ENCODE peak calls at places on chromosomes 13 and 19, in seven cellular contexts. X is mesenchymal stem cell; T is CD8-positive, alpha-beta memory T cell; O is RCC 7860; Y is Daoy; Q is GM04503; H is tibial artery. U is an unnamed sample.

GRCh38 chr13:32228330-32229041 is 86.7 kb downstream of the ZAR1L start:
- DNase-seq in Y (no peak), O (no peak), T (no peak), Q (no peak), X (peak; percentile 49), H (no peak), U (no peak)

GRCh38 chr13:95607363-95607762 is 37.1 kb downstream of the DZIP1 start:
- DNase-seq in T (no peak), O (peak; percentile 20), Q (no peak), Y (peak; percentile 35), X (no peak), H (no peak), U (no peak)

GRCh38 chr19:53951947-53952346 is 10.8 kb upstream of the CACNG8 start:
- DNase-seq in T (no peak), X (no peak), Q (no peak), H (no peak), Y (no peak), O (no peak), U (no peak)

GRCh38 chr19:38900816-38901215 is 1.0 kb downstream of the NFKBIB start:
- DNase-seq in T (no peak), X (peak; percentile 63), H (no peak), O (no peak), Q (no peak), Y (no peak), U (no peak)

GRCh38 chr13:93002071-93002470 is 224.5 kb upstream of the GPC6 start:
- DNase-seq in Q (no peak), Y (no peak), O (no peak), H (no peak), X (no peak), T (no peak), U (no peak)

GRCh38 chr19:41328157-41328817 is 18.3 kb downstream of the CCDC97 start:
- DNase-seq in Q (no peak), H (peak; percentile 34), O (no peak), T (no peak), Y (peak; percentile 47), X (peak; percentile 80), U (no peak)

GRCh38 chr19:15283141-15283885 is 49.0 kb downstream of the BRD4 start:
- DNase-seq in Y (peak; percentile 23), H (peak; percentile 52), T (no peak), Q (peak; percentile 75), X (peak; percentile 55), O (no peak), U (no peak)

GRCh38 chr13:49563513-49563912 is 21.8 kb downstream of the RCBTB1 start:
- DNase-seq in Y (no peak), Q (peak; percentile 36), T (no peak), X (peak; percentile 24), O (no peak), H (no peak), U (no peak)

GRCh38 chr19:7200739-7201138 is 93.5 kb downstream of the INSR start:
- DNase-seq in Q (no peak), H (no peak), O (no peak), X (no peak), Y (no peak), T (no peak), U (no peak)

GRCh38 chr13:50421457-50422130 is 406.4 kb downstream of the KCNRG start:
- DNase-seq in Q (no peak), X (no peak), Y (peak; percentile 32), O (peak; percentile 57), H (no peak), T (no peak), U (no peak)

GRCh38 chr13:27080018-27080948 is 91.3 kb downstream of the USP12 start:
- DNase-seq in O (no peak), Q (no peak), X (peak; percentile 16), T (no peak), H (no peak), Y (no peak), U (no peak)

GRCh38 chr13:37598572-37598971 is at the start of gene POSTN:
- DNase-seq in O (no peak), T (no peak), X (peak; percentile 25), H (no peak), Q (no peak), Y (no peak), U (no peak)

GRCh38 chr19:41341669-41342490 is 11.8 kb downstream of the TGFB1 start:
- DNase-seq in T (no peak), H (no peak), X (no peak), Y (no peak), O (no peak), Q (no peak), U (no peak)

GRCh38 chr19:40236026-40236355 is 9.5 kb upstream of the CCNP start:
- DNase-seq in X (no peak), T (no peak), O (no peak), Y (no peak), H (no peak), Q (no peak), U (no peak)

GRCh38 chr13:31913459-31913858 is 118.1 kb upstream of the FRY start:
- DNase-seq in T (no peak), Y (no peak), H (no peak), O (no peak), Q (no peak), X (peak; percentile 39), U (no peak)

GRCh38 chr19:21568816-21569496 is 63.6 kb downstream of the ZNF429 start:
- DNase-seq in T (peak; percentile 84), O (no peak), X (no peak), Y (peak; percentile 51), H (peak; percentile 80), Q (peak; percentile 65), U (no peak)

GRCh38 chr19:19026299-19026971 is 6.9 kb downstream of the SUGP2 start:
- DNase-seq in X (no peak), O (no peak), Y (no peak), T (no peak), H (peak; percentile 26), Q (no peak), U (no peak)

GRCh38 chr19:11570039-11570462 is 7.4 kb downstream of the ACP5 start:
- DNase-seq in Y (no peak), H (no peak), Q (no peak), X (no peak), O (no peak), T (no peak), U (no peak)

GRCh38 chr19:53388904-53389303 is 6.0 kb upstream of the ZNF765 start:
- DNase-seq in Y (no peak), H (no peak), Q (no peak), O (no peak), X (no peak), T (no peak), U (no peak)

GRCh38 chr13:51317262-51317661 is 22.2 kb upstream of the SERPINE3 start:
- DNase-seq in Q (peak; percentile 38), X (no peak), T (no peak), H (no peak), O (no peak), Y (peak; percentile 56), U (peak; percentile 19)

GRCh38 chr13:51541809-51542258 is 42.4 kb upstream of the WDFY2 start:
- DNase-seq in O (peak; percentile 70), H (no peak), T (no peak), Q (no peak), X (no peak), Y (no peak), U (no peak)

GRCh38 chr19:39499082-39499642 is 415 bp downstream of the DLL3 start:
- DNase-seq in Q (no peak), H (no peak), T (no peak), O (no peak), X (peak; percentile 30), Y (peak; percentile 50), U (no peak)

GRCh38 chr13:76722782-76723181 is 163.4 kb downstream of the KCTD12 start:
- DNase-seq in T (no peak), O (no peak), H (no peak), Y (no peak), X (no peak), Q (no peak), U (no peak)

GRCh38 chr13:60220072-60220471 is 56.3 kb upstream of the DIAPH3 start:
- DNase-seq in T (no peak), H (no peak), Q (no peak), Y (no peak), X (no peak), O (no peak), U (no peak)

GRCh38 chr19:19552811-19553210 is 14.7 kb downstream of the CILP2 start:
- DNase-seq in Y (peak; percentile 50), Q (no peak), T (no peak), X (peak; percentile 39), H (no peak), O (no peak), U (no peak)

GRCh38 chr13:46389457-46389856 is 2.4 kb upstream of the RUBCNL start:
- DNase-seq in X (no peak), H (no peak), O (no peak), Y (no peak), T (no peak), Q (no peak), U (no peak)

GRCh38 chr13:44573790-44574465 is 2.2 kb downstream of the TSC22D1 start:
- DNase-seq in O (no peak), Q (no peak), T (no peak), Y (peak; percentile 51), X (peak; percentile 50), H (no peak), U (no peak)

GRCh38 chr19:15859187-15859586 is 38.7 kb downstream of the CYP4F2 start:
- DNase-seq in H (no peak), Q (no peak), O (no peak), T (no peak), X (no peak), Y (no peak), U (no peak)

GRCh38 chr19:54393381-54393780 is 21.9 kb upstream of the TTYH1 start:
- DNase-seq in X (no peak), O (no peak), T (no peak), H (no peak), Y (no peak), Q (no peak), U (no peak)